ENCODE peak calls at places on chromosome 7, in four cellular contexts. Y is upper lobe of left lung; H is CD8-positive, alpha-beta memory T cell; I is uterus. K is an unnamed sample.

GRCh38 chr7:142835487-142835886 is 19.4 kb upstream of the EPHB6 start:
- DNase-seq in Y (no peak), H (no peak), I (no peak), K (no peak)

GRCh38 chr7:130441408-130441854 is 615 bp upstream of the CEP41 start:
- DNase-seq in Y (no peak), I (no peak), H (no peak), K (no peak)

GRCh38 chr7:41875513-41875912 is 172.6 kb upstream of the INHBA start:
- DNase-seq in H (no peak), I (no peak), Y (no peak), K (no peak)

GRCh38 chr7:149564340-149565095 is 66.9 kb upstream of the ZNF746 start:
- DNase-seq in H (no peak), I (no peak), Y (no peak), K (no peak)

GRCh38 chr7:159310457-159311171 is 165.9 kb upstream of the VIPR2 start:
- DNase-seq in Y (no peak), H (no peak), I (no peak), K (no peak)

GRCh38 chr7:194996-195829 is 2.8 kb downstream of the FAM20C start:
- DNase-seq in I (no peak), H (no peak), Y (peak), K (no peak)

GRCh38 chr7:11193888-11194287 is 220.2 kb downstream of the PHF14 start:
- DNase-seq in I (no peak), Y (no peak), H (no peak), K (no peak)

GRCh38 chr7:100626530-100627237 is 14.3 kb downstream of the MOSPD3 start:
- DNase-seq in Y (peak), I (peak), H (peak), K (no peak)

GRCh38 chr7:29287366-29287765 is 92.8 kb downstream of the CHN2 start:
- DNase-seq in I (no peak), H (no peak), Y (no peak), K (no peak)

GRCh38 chr7:50502947-50503346 is 52.8 kb upstream of the FIGNL1 start:
- DNase-seq in I (no peak), H (no peak), Y (no peak), K (no peak)

GRCh38 chr7:149669121-149669818 is 104.1 kb downstream of the ZNF467 start:
- DNase-seq in Y (no peak), H (no peak), I (no peak), K (no peak)

GRCh38 chr7:155758348-155758747 is 53.9 kb downstream of the SHH start:
- DNase-seq in Y (no peak), I (no peak), H (no peak), K (no peak)

GRCh38 chr7:92260248-92260781 is 14.5 kb downstream of the ANKIB1 start:
- DNase-seq in H (no peak), I (no peak), Y (no peak), K (no peak)

GRCh38 chr7:1941464-1942025 is 271.5 kb downstream of the ELFN1 start:
- DNase-seq in H (no peak), I (no peak), Y (peak), K (no peak)

GRCh38 chr7:139915301-139915863 is 86.3 kb downstream of the TBXAS1 start:
- DNase-seq in I (no peak), Y (no peak), H (no peak), K (no peak)

GRCh38 chr7:107613948-107614347 is 33.9 kb downstream of the BCAP29 start:
- DNase-seq in H (no peak), Y (no peak), I (no peak), K (no peak)

GRCh38 chr7:132825222-132825621 is 249.0 kb upstream of the PLXNA4 start:
- DNase-seq in Y (no peak), H (no peak), I (no peak), K (no peak)

GRCh38 chr7:131619336-131620305 is 63.2 kb upstream of the PODXL start:
- DNase-seq in I (no peak), H (no peak), Y (no peak), K (no peak)

GRCh38 chr7:123417580-123417979 is 116.8 kb downstream of the IQUB start:
- DNase-seq in H (no peak), Y (no peak), I (no peak), K (no peak)

GRCh38 chr7:106071999-106072714 is 40.0 kb downstream of the SYPL1 start:
- DNase-seq in I (peak), H (no peak), Y (no peak), K (no peak)

GRCh38 chr7:101856488-101857357 is 39.3 kb downstream of the CUX1 start:
- DNase-seq in H (peak), I (peak), Y (peak), K (peak)

GRCh38 chr7:100162874-100163533 is 4.5 kb upstream of the TRAPPC14 start:
- DNase-seq in I (no peak), H (no peak), Y (no peak), K (no peak)

GRCh38 chr7:104790440-104790839 is 223.6 kb upstream of the KMT2E start:
- DNase-seq in I (no peak), H (no peak), Y (no peak), K (no peak)

GRCh38 chr7:154873722-154874121 is 129.2 kb downstream of the PAXIP1 start:
- DNase-seq in Y (no peak), H (no peak), I (no peak), K (no peak)

GRCh38 chr7:67937717-67938191 is 941.1 kb downstream of the TYW1 start:
- DNase-seq in I (no peak), H (no peak), Y (no peak), K (no peak)

GRCh38 chr7:115417662-115418061 is 495.8 kb downstream of the MDFIC start:
- DNase-seq in H (no peak), Y (no peak), I (no peak), K (no peak)
- H3K27ac ChIP-seq in H (no peak), Y (no peak), I (no peak), K (no peak)

DNA sequence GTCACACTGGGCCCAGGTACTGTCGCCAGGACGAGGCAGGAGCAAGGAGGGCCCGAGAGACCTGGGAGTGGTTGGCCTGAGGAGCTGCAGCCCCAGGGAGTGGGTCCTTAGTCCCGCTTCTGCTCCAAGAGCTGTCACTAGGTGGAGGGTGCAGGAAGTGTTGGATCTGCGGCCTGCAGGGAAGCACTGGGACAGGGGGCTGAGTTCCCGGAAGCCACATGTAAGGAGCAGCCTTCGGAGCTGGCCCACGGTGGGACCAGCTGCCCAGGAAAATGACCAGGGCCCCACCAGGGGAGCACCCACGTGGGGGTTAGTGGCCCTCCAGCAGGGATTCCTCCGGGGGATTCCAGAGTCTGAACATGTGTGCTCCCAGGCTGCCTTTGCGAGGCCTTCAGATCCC is 9.2 kb upstream of the AQP1 start:
- DNase-seq in Y (no peak), H (no peak), I (no peak), K (no peak)
- H3K4me3 ChIP-seq in Y (no peak), H (no peak), I (no peak), K (no peak)

GRCh38 chr7:23617482-23617881 is 20.3 kb downstream of the CCDC126 start:
- DNase-seq in I (no peak), H (no peak), Y (no peak), K (no peak)
- H3K27ac ChIP-seq in I (no peak), H (no peak), Y (no peak), K (no peak)

DNA sequence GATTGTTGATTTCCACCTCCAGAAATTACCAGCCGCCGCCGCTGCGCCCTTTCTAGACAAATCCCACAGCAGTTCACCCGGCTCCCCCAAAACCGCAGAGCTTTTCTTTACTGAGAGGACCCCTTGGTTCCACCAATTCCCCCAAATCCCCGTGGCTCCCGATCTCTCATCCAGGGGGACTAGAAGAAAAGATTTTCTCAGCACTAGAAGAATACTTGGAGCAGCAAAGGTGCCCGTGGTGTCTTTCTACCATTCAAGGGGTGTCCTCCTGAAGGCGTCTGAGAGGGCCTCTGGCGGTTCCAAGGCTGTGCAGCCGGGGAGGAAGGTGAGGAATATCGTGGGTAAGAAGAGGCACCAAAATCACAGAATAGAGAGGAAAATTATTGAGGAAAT is 13.5 kb upstream of the HOXA2 start:
- DNase-seq in Y (no peak), H (no peak), I (no peak), K (no peak)
- H3K4me3 ChIP-seq in Y (no peak), H (no peak), I (peak), K (peak)

GRCh38 chr7:26630361-26630760 is 234.0 kb downstream of the SKAP2 start:
- DNase-seq in I (no peak), H (no peak), Y (peak), K (no peak)
- H3K27ac ChIP-seq in I (no peak), H (no peak), Y (no peak), K (no peak)

GRCh38 chr7:134925766-134926165 is 60.5 kb upstream of the AGBL3 start:
- DNase-seq in I (no peak), Y (no peak), H (no peak), K (no peak)

GRCh38 chr7:134916428-134916883 is 69.9 kb upstream of the AGBL3 start:
- DNase-seq in H (no peak), I (no peak), Y (no peak), K (no peak)

GRCh38 chr7:134922730-134923704 is 63.3 kb upstream of the AGBL3 start:
- DNase-seq in H (no peak), Y (no peak), I (no peak), K (no peak)

GRCh38 chr7:134919240-134919641 is 67.1 kb upstream of the AGBL3 start:
- DNase-seq in I (no peak), H (no peak), Y (no peak), K (no peak)

DNA sequence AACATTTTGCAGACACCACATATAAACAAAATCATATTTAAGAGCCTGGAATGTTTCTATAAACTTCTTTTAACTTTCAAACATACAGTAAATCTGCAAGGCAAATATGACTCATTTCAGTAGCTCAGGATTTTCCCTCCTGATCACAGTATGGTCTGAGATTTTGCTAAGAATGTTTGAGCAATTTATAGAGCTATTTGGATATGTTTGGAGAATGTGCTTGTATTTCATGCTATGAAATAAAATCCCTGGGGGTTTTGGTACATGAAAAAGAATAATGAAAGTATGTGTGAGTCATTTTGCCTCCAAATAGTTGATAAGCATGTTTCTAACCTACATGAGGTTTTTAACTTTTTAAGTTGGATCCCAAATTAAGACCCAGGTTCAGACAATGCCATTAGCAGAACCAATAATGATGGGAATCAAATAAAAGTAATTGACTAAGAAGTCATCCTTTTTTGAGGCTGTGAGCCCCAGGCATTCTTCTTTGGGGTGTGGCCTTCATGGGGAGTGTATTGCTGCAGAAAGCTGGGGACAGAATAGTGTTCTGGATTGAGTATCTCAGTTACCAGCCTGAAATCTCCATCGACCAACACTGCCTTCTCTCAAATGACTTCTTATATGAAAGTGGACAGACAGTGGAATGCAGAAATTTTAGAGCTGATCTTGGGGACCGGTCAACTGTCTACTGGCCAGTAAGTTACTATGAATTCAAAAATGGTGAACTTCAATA is 66.1 kb upstream of the AGBL3 start:
- DNase-seq in Y (no peak), H (no peak), I (no peak), K (no peak)
- H3K4me3 ChIP-seq in Y (no peak), H (no peak), I (no peak), K (no peak)

GRCh38 chr7:112080441-112080840 is 125.8 kb downstream of the DOCK4 start:
- DNase-seq in Y (no peak), H (no peak), I (no peak), K (no peak)
- H3K27ac ChIP-seq in Y (peak), H (no peak), I (no peak), K (peak)

DNA sequence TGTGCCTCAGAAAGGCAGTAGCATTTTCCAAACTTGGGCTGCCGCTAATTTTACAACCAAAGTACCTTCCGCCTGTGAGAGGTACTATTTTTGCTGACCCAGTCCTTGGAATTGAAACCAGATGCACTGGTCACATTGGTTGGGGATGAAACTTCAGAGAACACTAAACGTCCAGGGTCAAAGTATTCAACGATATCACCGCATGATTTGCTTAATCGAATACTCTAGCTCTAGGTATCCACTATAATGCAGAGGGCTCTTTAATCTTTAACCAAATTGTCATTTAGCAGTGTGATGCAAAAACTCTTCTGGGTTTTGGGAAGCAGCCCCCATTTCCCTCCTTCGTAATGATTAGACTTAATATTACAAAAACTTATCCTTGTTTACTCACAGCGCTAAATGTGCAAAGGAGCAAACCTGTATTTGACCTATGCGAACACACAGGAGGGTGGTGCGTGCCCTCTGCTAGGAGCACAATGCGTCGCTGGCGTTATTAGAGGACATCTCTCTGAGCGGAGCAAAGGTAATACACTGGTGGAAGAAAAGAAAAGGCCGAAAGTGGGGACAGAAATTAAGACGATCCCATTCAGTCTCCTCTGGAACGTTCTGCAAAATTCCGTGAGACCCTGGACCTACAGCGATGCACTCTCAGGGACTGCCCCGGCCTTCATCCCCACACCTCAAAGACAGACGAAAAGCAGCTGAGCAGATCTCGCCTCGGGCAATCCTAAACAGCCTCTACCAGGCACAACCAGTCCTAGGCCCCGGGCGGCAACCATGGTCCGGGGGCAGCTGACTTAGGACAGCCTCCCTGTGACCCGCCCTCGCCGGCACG is 916 bp upstream of the EEPD1 start:
- DNase-seq in Y (no peak), I (no peak), H (no peak), K (no peak)
- H3K4me3 ChIP-seq in Y (no peak), I (peak), H (peak), K (peak)

GRCh38 chr7:120519224-120519623 is 246.2 kb downstream of the KCND2 start:
- DNase-seq in Y (no peak), I (no peak), H (no peak), K (no peak)
- H3K27ac ChIP-seq in Y (no peak), I (no peak), H (no peak), K (no peak)

K was measured in esophagus squamous epithelium.